ENCODE peak calls at places on chromosomes 16 and 17, in ten cellular contexts. One of them, this sample, is unnamed.

GRCh38 chr16:87740441-87740840 is 25.3 kb downstream of the KLHDC4 start:
- DNase-seq in GM23248: peak; percentile 48
- DNase-seq in CD8-positive, alpha-beta memory T cell: no peak
- DNase-seq in right cardiac atrium: no peak
- DNase-seq in A549: no peak
- DNase-seq in testis: no peak
- DNase-seq in GM23338: no peak
- DNase-seq in heart right ventricle: no peak
- DNase-seq in SK-N-SH: no peak
- DNase-seq in heart left ventricle: no peak
- DNase-seq in this sample: no peak

GRCh38 chr17:3885970-3886369 is 6.9 kb downstream of the CAMKK1 start:
- DNase-seq in testis: no peak
- DNase-seq in CD8-positive, alpha-beta memory T cell: no peak
- DNase-seq in heart right ventricle: no peak
- DNase-seq in A549: peak; percentile 73
- DNase-seq in heart left ventricle: no peak
- DNase-seq in right cardiac atrium: peak; percentile 30
- DNase-seq in GM23338: no peak
- DNase-seq in GM23248: peak; percentile 85
- DNase-seq in SK-N-SH: no peak
- DNase-seq in this sample: no peak

GRCh38 chr17:49914096-49914490 is 54.9 kb upstream of the DLX4 start:
- DNase-seq in GM23338: no peak
- DNase-seq in heart right ventricle: peak; percentile 24
- DNase-seq in testis: no peak
- DNase-seq in SK-N-SH: no peak
- DNase-seq in CD8-positive, alpha-beta memory T cell: no peak
- DNase-seq in GM23248: no peak
- DNase-seq in heart left ventricle: no peak
- DNase-seq in A549: no peak
- DNase-seq in right cardiac atrium: no peak
- DNase-seq in this sample: peak; percentile 67

GRCh38 chr16:55035037-55035436 is 104.4 kb downstream of the IRX5 start:
- DNase-seq in right cardiac atrium: peak; percentile 72
- DNase-seq in heart right ventricle: no peak
- DNase-seq in SK-N-SH: peak; percentile 73
- DNase-seq in testis: peak; percentile 67
- DNase-seq in GM23248: peak; percentile 33
- DNase-seq in CD8-positive, alpha-beta memory T cell: no peak
- DNase-seq in heart left ventricle: peak; percentile 43
- DNase-seq in A549: peak; percentile 37
- DNase-seq in GM23338: peak; percentile 90
- DNase-seq in this sample: peak; percentile 70

GRCh38 chr17:30449480-30449879 is 27.7 kb upstream of the GOSR1 start:
- DNase-seq in right cardiac atrium: peak; percentile 68
- DNase-seq in SK-N-SH: no peak
- DNase-seq in heart right ventricle: peak; percentile 23
- DNase-seq in testis: no peak
- DNase-seq in heart left ventricle: no peak
- DNase-seq in CD8-positive, alpha-beta memory T cell: no peak
- DNase-seq in GM23338: no peak
- DNase-seq in A549: no peak
- DNase-seq in GM23248: peak; percentile 8
- DNase-seq in this sample: no peak

GRCh38 chr17:40309938-40310510 is 1.0 kb downstream of the RARA start:
- DNase-seq in heart left ventricle: no peak
- DNase-seq in heart right ventricle: no peak
- DNase-seq in GM23338: no peak
- DNase-seq in GM23248: no peak
- DNase-seq in testis: peak; percentile 39
- DNase-seq in SK-N-SH: peak; percentile 44
- DNase-seq in CD8-positive, alpha-beta memory T cell: peak; percentile 35
- DNase-seq in right cardiac atrium: peak; percentile 74
- DNase-seq in A549: no peak
- DNase-seq in this sample: peak; percentile 47

GRCh38 chr17:45976755-45977505 is 22.1 kb upstream of the STH start:
- DNase-seq in right cardiac atrium: no peak
- DNase-seq in GM23248: no peak
- DNase-seq in SK-N-SH: no peak
- DNase-seq in A549: no peak
- DNase-seq in GM23338: no peak
- DNase-seq in heart right ventricle: no peak
- DNase-seq in testis: no peak
- DNase-seq in CD8-positive, alpha-beta memory T cell: no peak
- DNase-seq in heart left ventricle: no peak
- DNase-seq in this sample: peak; percentile 60

GRCh38 chr16:70699696-70700095 is 13.8 kb upstream of the MTSS2 start:
- DNase-seq in testis: no peak
- DNase-seq in right cardiac atrium: no peak
- DNase-seq in heart right ventricle: no peak
- DNase-seq in GM23338: no peak
- DNase-seq in GM23248: no peak
- DNase-seq in CD8-positive, alpha-beta memory T cell: no peak
- DNase-seq in SK-N-SH: no peak
- DNase-seq in A549: no peak
- DNase-seq in heart left ventricle: no peak
- DNase-seq in this sample: no peak

GRCh38 chr17:82237083-82237745 is 8.4 kb downstream of the SLC16A3 start:
- DNase-seq in testis: no peak
- DNase-seq in SK-N-SH: no peak
- DNase-seq in right cardiac atrium: peak; percentile 62
- DNase-seq in heart left ventricle: no peak
- DNase-seq in A549: no peak
- DNase-seq in GM23248: no peak
- DNase-seq in heart right ventricle: no peak
- DNase-seq in GM23338: peak; percentile 74
- DNase-seq in CD8-positive, alpha-beta memory T cell: no peak
- DNase-seq in this sample: peak; percentile 42

GRCh38 chr17:67055041-67055443 is 10.7 kb downstream of the CACNG1 start:
- DNase-seq in heart right ventricle: no peak
- DNase-seq in CD8-positive, alpha-beta memory T cell: no peak
- DNase-seq in right cardiac atrium: no peak
- DNase-seq in SK-N-SH: no peak
- DNase-seq in A549: no peak
- DNase-seq in testis: no peak
- DNase-seq in heart left ventricle: no peak
- DNase-seq in GM23248: no peak
- DNase-seq in GM23338: no peak
- DNase-seq in this sample: no peak

GRCh38 chr17:14051692-14052091 is 17.6 kb upstream of the COX10 start:
- DNase-seq in SK-N-SH: peak; percentile 21
- DNase-seq in CD8-positive, alpha-beta memory T cell: no peak
- DNase-seq in right cardiac atrium: no peak
- DNase-seq in GM23338: no peak
- DNase-seq in GM23248: no peak
- DNase-seq in heart right ventricle: no peak
- DNase-seq in testis: no peak
- DNase-seq in A549: no peak
- DNase-seq in heart left ventricle: no peak
- DNase-seq in this sample: no peak

GRCh38 chr17:78231991-78232759 is 744 bp downstream of the TMEM235 start:
- DNase-seq in A549: no peak
- DNase-seq in GM23248: peak; percentile 40
- DNase-seq in CD8-positive, alpha-beta memory T cell: no peak
- DNase-seq in heart left ventricle: no peak
- DNase-seq in right cardiac atrium: no peak
- DNase-seq in GM23338: peak; percentile 78
- DNase-seq in heart right ventricle: no peak
- DNase-seq in SK-N-SH: peak; percentile 85
- DNase-seq in testis: no peak
- DNase-seq in this sample: no peak

GRCh38 chr16:21598676-21599157 is 660 bp upstream of the METTL9 start:
- DNase-seq in heart left ventricle: no peak
- DNase-seq in GM23248: peak; percentile 49
- DNase-seq in A549: no peak
- DNase-seq in right cardiac atrium: no peak
- DNase-seq in CD8-positive, alpha-beta memory T cell: no peak
- DNase-seq in heart right ventricle: no peak
- DNase-seq in SK-N-SH: no peak
- DNase-seq in testis: peak; percentile 30
- DNase-seq in GM23338: peak; percentile 42
- DNase-seq in this sample: no peak
- H3K4me1 ChIP-seq in heart left ventricle: peaks cover 20% of the 10 kb centered on the region
- H3K4me1 ChIP-seq in GM23248: peaks cover 27% of the 10 kb centered on the region
- H3K4me1 ChIP-seq in A549: peaks cover 20% of the 10 kb centered on the region
- H3K4me1 ChIP-seq in right cardiac atrium: peaks cover 2% of the 10 kb centered on the region
- H3K4me1 ChIP-seq in CD8-positive, alpha-beta memory T cell: peaks cover 37% of the 10 kb centered on the region
- H3K4me1 ChIP-seq in heart right ventricle: peaks cover 47% of the 10 kb centered on the region
- H3K4me1 ChIP-seq in SK-N-SH: peaks cover 10% of the 10 kb centered on the region
- H3K4me1 ChIP-seq in testis: peaks cover 15% of the 10 kb centered on the region
- H3K4me1 ChIP-seq in GM23338: peaks cover 10% of the 10 kb centered on the region
- H3K4me1 ChIP-seq in this sample: peaks cover 3% of the 10 kb centered on the region

GRCh38 chr16:10485698-10486382 is 94.6 kb downstream of the EMP2 start:
- DNase-seq in SK-N-SH: no peak
- DNase-seq in testis: no peak
- DNase-seq in right cardiac atrium: no peak
- DNase-seq in CD8-positive, alpha-beta memory T cell: no peak
- DNase-seq in heart left ventricle: no peak
- DNase-seq in GM23338: no peak
- DNase-seq in heart right ventricle: no peak
- DNase-seq in A549: no peak
- DNase-seq in GM23248: no peak
- DNase-seq in this sample: no peak

GRCh38 chr16:10480151-10480550 is 94.3 kb downstream of the ATF7IP2 start:
- DNase-seq in SK-N-SH: no peak
- DNase-seq in GM23248: no peak
- DNase-seq in testis: no peak
- DNase-seq in CD8-positive, alpha-beta memory T cell: no peak
- DNase-seq in right cardiac atrium: no peak
- DNase-seq in heart left ventricle: no peak
- DNase-seq in A549: no peak
- DNase-seq in heart right ventricle: no peak
- DNase-seq in GM23338: no peak
- DNase-seq in this sample: no peak
- H3K4me1 ChIP-seq in SK-N-SH: no peaks in the 10 kb centered on the region
- H3K4me1 ChIP-seq in GM23248: no peaks in the 10 kb centered on the region
- H3K4me1 ChIP-seq in testis: no peaks in the 10 kb centered on the region
- H3K4me1 ChIP-seq in CD8-positive, alpha-beta memory T cell: no peaks in the 10 kb centered on the region
- H3K4me1 ChIP-seq in right cardiac atrium: no peaks in the 10 kb centered on the region
- H3K4me1 ChIP-seq in heart left ventricle: no peaks in the 10 kb centered on the region
- H3K4me1 ChIP-seq in A549: no peaks in the 10 kb centered on the region
- H3K4me1 ChIP-seq in heart right ventricle: no peaks in the 10 kb centered on the region
- H3K4me1 ChIP-seq in GM23338: no peaks in the 10 kb centered on the region
- H3K4me1 ChIP-seq in this sample: no peaks in the 10 kb centered on the region

DNA sequence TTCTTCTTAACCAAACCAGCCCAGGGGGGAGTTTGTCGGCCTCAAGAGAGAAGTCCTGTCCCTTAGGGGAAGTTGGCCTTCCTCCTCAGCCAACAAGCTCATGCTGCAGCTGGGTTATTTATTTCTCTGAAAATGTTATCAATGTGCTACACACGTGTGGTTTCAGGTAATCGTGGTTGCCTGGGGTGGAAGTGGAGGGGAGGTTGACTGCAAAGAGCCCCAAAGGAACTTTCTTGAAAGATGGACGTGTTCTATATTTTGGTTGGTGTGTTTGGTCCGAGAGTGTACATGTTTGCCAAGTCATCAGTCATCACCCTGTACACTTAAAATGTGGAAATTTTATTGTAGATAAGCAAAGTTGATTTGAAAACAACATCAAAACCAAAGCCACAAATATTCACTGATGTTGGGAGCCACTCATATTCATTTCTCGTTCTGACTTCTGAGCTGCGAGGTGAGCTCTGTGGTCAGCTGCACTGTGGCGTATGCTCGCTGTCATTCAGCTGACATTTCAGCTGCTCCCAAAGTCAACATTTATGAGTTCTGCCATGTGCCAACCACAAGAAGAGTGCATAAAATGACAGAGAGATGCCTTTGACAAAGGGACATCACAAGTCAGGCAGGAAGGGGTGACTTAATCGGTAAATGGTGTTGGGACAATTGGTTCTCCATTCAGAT is 26.5 kb upstream of the ADGRG1 start:
- DNase-seq in A549: no peak
- DNase-seq in CD8-positive, alpha-beta memory T cell: peak; percentile 62
- DNase-seq in heart left ventricle: no peak
- DNase-seq in SK-N-SH: no peak
- DNase-seq in heart right ventricle: no peak
- DNase-seq in right cardiac atrium: no peak
- DNase-seq in GM23338: no peak
- DNase-seq in GM23248: no peak
- DNase-seq in testis: no peak
- DNase-seq in this sample: no peak
- H3K4me1 ChIP-seq in A549: peaks cover 37% of the 10 kb centered on the region
- H3K4me1 ChIP-seq in CD8-positive, alpha-beta memory T cell: peaks cover 45% of the 10 kb centered on the region
- H3K4me1 ChIP-seq in heart left ventricle: peaks cover 5% of the 10 kb centered on the region
- H3K4me1 ChIP-seq in SK-N-SH: peaks cover 9% of the 10 kb centered on the region
- H3K4me1 ChIP-seq in heart right ventricle: peaks cover 36% of the 10 kb centered on the region
- H3K4me1 ChIP-seq in right cardiac atrium: no peaks in the 10 kb centered on the region
- H3K4me1 ChIP-seq in GM23338: peaks cover 4% of the 10 kb centered on the region
- H3K4me1 ChIP-seq in GM23248: no peaks in the 10 kb centered on the region
- H3K4me1 ChIP-seq in testis: no peaks in the 10 kb centered on the region
- H3K4me1 ChIP-seq in this sample: peaks cover 12% of the 10 kb centered on the region

GRCh38 chr17:2214887-2215615 is 88.5 kb downstream of the SMG6 start:
- DNase-seq in GM23338: no peak
- DNase-seq in CD8-positive, alpha-beta memory T cell: peak; percentile 23
- DNase-seq in GM23248: peak; percentile 75
- DNase-seq in right cardiac atrium: peak; percentile 88
- DNase-seq in heart right ventricle: peak; percentile 82
- DNase-seq in A549: no peak
- DNase-seq in testis: peak; percentile 43
- DNase-seq in heart left ventricle: peak; percentile 78
- DNase-seq in SK-N-SH: peak; percentile 43
- DNase-seq in this sample: no peak

GRCh38 chr17:2215616-2216364 is 87.8 kb downstream of the SMG6 start:
- DNase-seq in A549: no peak
- DNase-seq in GM23248: peak; percentile 94
- DNase-seq in right cardiac atrium: peak; percentile 90
- DNase-seq in testis: peak; percentile 78
- DNase-seq in heart left ventricle: peak; percentile 81
- DNase-seq in CD8-positive, alpha-beta memory T cell: peak; percentile 79
- DNase-seq in GM23338: peak; percentile 78
- DNase-seq in SK-N-SH: peak; percentile 79
- DNase-seq in heart right ventricle: peak; percentile 81
- DNase-seq in this sample: peak; percentile 21

GRCh38 chr17:2222301-2222700 is 81.3 kb downstream of the SMG6 start:
- DNase-seq in right cardiac atrium: no peak
- DNase-seq in SK-N-SH: no peak
- DNase-seq in heart left ventricle: no peak
- DNase-seq in testis: no peak
- DNase-seq in heart right ventricle: no peak
- DNase-seq in CD8-positive, alpha-beta memory T cell: no peak
- DNase-seq in A549: no peak
- DNase-seq in GM23338: no peak
- DNase-seq in GM23248: peak; percentile 32
- DNase-seq in this sample: no peak

GRCh38 chr17:2214047-2214717 is 89.4 kb downstream of the SMG6 start:
- DNase-seq in heart left ventricle: peak; percentile 79
- DNase-seq in CD8-positive, alpha-beta memory T cell: no peak
- DNase-seq in A549: no peak
- DNase-seq in SK-N-SH: no peak
- DNase-seq in testis: peak; percentile 67
- DNase-seq in heart right ventricle: peak; percentile 58
- DNase-seq in GM23338: no peak
- DNase-seq in GM23248: peak; percentile 97
- DNase-seq in right cardiac atrium: peak; percentile 85
- DNase-seq in this sample: no peak

DNA sequence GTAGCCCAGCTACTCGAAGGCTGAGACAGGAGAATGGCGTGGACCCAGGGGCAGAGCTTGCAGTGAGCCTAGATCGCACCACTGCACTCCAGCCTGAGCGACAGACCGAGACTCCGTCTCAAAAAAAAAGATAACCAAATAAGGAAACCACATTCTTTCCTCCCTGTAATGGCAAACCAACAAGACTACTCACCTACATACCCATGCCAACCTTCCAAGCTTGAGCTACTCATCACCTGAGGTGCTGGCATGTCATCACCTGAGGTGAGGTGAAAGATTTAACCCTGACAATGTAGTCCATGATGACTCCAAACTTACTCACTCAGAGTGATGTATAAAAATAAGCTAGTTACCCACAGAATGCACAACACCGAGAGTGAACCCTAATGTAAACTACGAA is 85.2 kb downstream of the SMG6 start:
- DNase-seq in CD8-positive, alpha-beta memory T cell: no peak
- DNase-seq in A549: no peak
- DNase-seq in right cardiac atrium: no peak
- DNase-seq in GM23338: no peak
- DNase-seq in GM23248: no peak
- DNase-seq in heart left ventricle: no peak
- DNase-seq in SK-N-SH: no peak
- DNase-seq in testis: no peak
- DNase-seq in heart right ventricle: no peak
- DNase-seq in this sample: no peak
- H3K4me1 ChIP-seq in CD8-positive, alpha-beta memory T cell: peaks cover 44% of the 10 kb centered on the region
- H3K4me1 ChIP-seq in A549: no peaks in the 10 kb centered on the region
- H3K4me1 ChIP-seq in right cardiac atrium: peaks cover 8% of the 10 kb centered on the region
- H3K4me1 ChIP-seq in GM23338: peaks cover 19% of the 10 kb centered on the region
- H3K4me1 ChIP-seq in GM23248: peaks cover 45% of the 10 kb centered on the region
- H3K4me1 ChIP-seq in heart left ventricle: peaks cover 39% of the 10 kb centered on the region
- H3K4me1 ChIP-seq in SK-N-SH: peaks cover 38% of the 10 kb centered on the region
- H3K4me1 ChIP-seq in testis: peaks cover 20% of the 10 kb centered on the region
- H3K4me1 ChIP-seq in heart right ventricle: peaks cover 53% of the 10 kb centered on the region
- H3K4me1 ChIP-seq in this sample: no peaks in the 10 kb centered on the region

This sample was measured in BE2C.